ENCODE peak calls at places on chromosome 15, in four cellular contexts. I is breast epithelium, U is A549, S is tibial nerve. Y is an unnamed sample. For H3K9me3, the result is how much of the 10 kb centered on the place peaks cover.

GRCh38 chr15:23690450-23690852 is 3.3 kb upstream of the NDN start:
- DNase-seq in S (no peak), U (no peak), I (no peak), Y (peak)

GRCh38 chr15:67197364-67197695 is 57.1 kb downstream of the AAGAB start:
- DNase-seq in S (no peak), I (no peak), U (no peak), Y (no peak)

GRCh38 chr15:61106044-61106834 is 122.9 kb downstream of the RORA start:
- DNase-seq in U (no peak), I (no peak), S (no peak), Y (no peak)

GRCh38 chr15:70758790-70759462 is 4.4 kb downstream of the UACA start:
- DNase-seq in I (no peak), U (no peak), S (no peak), Y (no peak)

GRCh38 chr15:46961795-46962194 is 755.5 kb upstream of the SEMA6D start:
- DNase-seq in I (no peak), S (no peak), U (no peak), Y (no peak)

GRCh38 chr15:101114146-101114545 is 137.7 kb downstream of the CHSY1 start:
- DNase-seq in S (no peak), I (no peak), U (no peak), Y (no peak)

GRCh38 chr15:44584162-44584749 is 47.3 kb downstream of the EIF3J start:
- DNase-seq in U (peak), S (no peak), I (no peak), Y (peak)

GRCh38 chr15:90870354-90871096 is 2.1 kb downstream of the FURIN start:
- DNase-seq in I (no peak), S (no peak), U (no peak), Y (no peak)

GRCh38 chr15:67914537-67915373 is 74.9 kb upstream of the RNU6-1 start:
- DNase-seq in I (no peak), U (peak), S (peak), Y (no peak)

GRCh38 chr15:48352474-48353072 is 21.3 kb downstream of the DUT start:
- DNase-seq in U (peak), S (no peak), I (no peak), Y (peak)

GRCh38 chr15:55253580-55253979 is 36.0 kb downstream of the RAB27A start:
- DNase-seq in I (no peak), S (no peak), U (no peak), Y (no peak)

GRCh38 chr15:67091966-67092677 is 26.7 kb downstream of the SMAD3 start:
- DNase-seq in I (no peak), S (no peak), U (no peak), Y (no peak)

GRCh38 chr15:41921167-41921566 is 27.3 kb upstream of the SPTBN5 start:
- DNase-seq in I (peak), S (no peak), U (no peak), Y (no peak)

GRCh38 chr15:80151148-80151547 is 1.7 kb upstream of the FAH start:
- DNase-seq in U (no peak), S (no peak), I (no peak), Y (no peak)

GRCh38 chr15:71093089-71094024 is 21.9 kb upstream of the THSD4 start:
- DNase-seq in S (no peak), U (peak), I (peak), Y (peak)

GRCh38 chr15:31300208-31300661 is 26.4 kb upstream of the KLF13 start:
- DNase-seq in S (peak), U (no peak), I (peak), Y (no peak)

GRCh38 chr15:68352401-68353062 is 75.0 kb downstream of the FEM1B start:
- DNase-seq in I (no peak), U (peak), S (no peak), Y (peak)

GRCh38 chr15:85711590-85712192 is 83.0 kb downstream of the KLHL25 start:
- DNase-seq in I (no peak), S (no peak), U (no peak), Y (no peak)

GRCh38 chr15:38624248-38625214 is 59.9 kb upstream of the RASGRP1 start:
- DNase-seq in I (no peak), S (no peak), U (no peak), Y (no peak)

GRCh38 chr15:88649753-88650551 is 11.1 kb downstream of the ISG20 start:
- DNase-seq in I (no peak), U (no peak), S (no peak), Y (no peak)
- H3K27ac ChIP-seq in I (peak), U (peak), S (peak), Y (peak)

GRCh38 chr15:75073197-75073596 is 49.8 kb downstream of the PPCDC start:
- DNase-seq in U (no peak), I (no peak), S (no peak), Y (no peak)
- TF ChIP-seq POLR2A in U (no peak), I (no peak), S (no peak), Y (no peak)

DNA sequence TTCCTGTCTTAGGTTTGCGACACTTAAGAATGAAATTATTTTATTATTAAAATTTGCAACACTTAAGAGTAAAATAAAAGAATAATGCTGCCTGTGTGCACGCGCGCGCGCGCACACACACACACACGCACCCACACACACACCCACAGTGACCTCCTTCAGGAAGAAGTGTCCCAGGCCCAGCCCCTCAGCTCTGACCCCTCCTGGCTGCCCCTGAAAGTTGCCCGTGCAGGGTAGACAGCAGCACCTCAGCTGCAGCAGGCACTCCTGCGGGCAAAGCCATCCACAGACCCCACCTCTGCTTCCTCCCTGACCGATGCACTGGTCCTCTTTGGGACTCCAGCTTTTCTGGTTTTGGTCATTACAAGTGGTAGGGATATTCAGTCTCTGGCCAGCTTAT is 478.2 kb downstream of the NTRK3 start:
- DNase-seq in S (no peak), I (no peak), U (no peak), Y (no peak)
- H3K9me3 ChIP-seq in S (under half), I (under half), U (under half), Y (under half)

DNA sequence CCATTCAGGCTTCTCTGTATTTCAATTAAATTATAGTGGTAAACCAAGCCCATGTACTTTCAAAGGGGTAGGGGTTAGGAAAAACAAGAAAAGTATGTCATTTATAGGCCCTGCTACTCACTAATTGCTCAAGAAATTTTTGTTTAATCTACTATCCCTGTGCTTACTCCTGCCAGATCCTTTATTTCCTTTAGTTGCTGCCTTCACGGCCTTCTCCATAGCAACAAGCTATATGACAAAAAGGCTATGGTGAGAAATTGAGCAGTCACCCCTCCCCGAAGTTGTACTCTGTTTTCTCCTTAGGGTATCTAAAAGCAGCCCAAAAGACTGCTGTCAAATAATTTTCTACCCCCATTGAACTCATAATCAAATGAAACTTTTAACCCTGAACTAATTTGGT is 139.3 kb downstream of the RBPMS2 start:
- DNase-seq in S (no peak), U (no peak), I (no peak), Y (no peak)
- H3K27ac ChIP-seq in S (peak), U (peak), I (peak), Y (peak)

GRCh38 chr15:82531496-82532382 is 8.5 kb downstream of the RPS17 start:
- DNase-seq in S (no peak), I (no peak), U (no peak), Y (no peak)
- TF ChIP-seq POLR2A in S (no peak), I (no peak), U (no peak), Y (no peak)

GRCh38 chr15:25093455-25094029 is 138.8 kb downstream of the SNRPN start:
- DNase-seq in I (no peak), U (no peak), S (no peak), Y (no peak)

GRCh38 chr15:25092661-25093060 is 137.9 kb downstream of the SNRPN start:
- DNase-seq in U (no peak), S (no peak), I (no peak), Y (no peak)

GRCh38 chr15:25094519-25094918 is 139.7 kb downstream of the SNRPN start:
- DNase-seq in U (no peak), S (no peak), I (no peak), Y (no peak)

GRCh38 chr15:25094066-25094465 is 139.3 kb downstream of the SNRPN start:
- DNase-seq in I (no peak), U (no peak), S (no peak), Y (no peak)

DNA sequence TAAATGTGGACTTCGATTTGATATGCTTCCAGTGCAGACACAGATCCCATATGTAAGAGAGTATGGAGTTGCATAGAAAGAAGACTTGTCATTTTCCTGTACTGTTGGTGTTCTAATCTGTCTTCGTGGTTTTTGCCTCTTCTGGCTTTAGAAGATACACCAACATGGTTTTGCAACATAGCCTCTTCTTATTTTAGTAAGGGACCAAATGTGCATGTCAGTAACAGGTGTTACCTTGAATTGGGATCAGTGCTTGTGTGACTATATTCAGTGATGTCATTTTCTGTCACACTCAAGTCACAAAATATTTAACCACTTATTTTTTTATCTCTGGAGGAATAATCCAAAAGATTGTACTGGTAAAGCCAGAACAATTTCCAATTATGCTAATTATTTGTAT is 140.4 kb downstream of the SNRPN start:
- DNase-seq in U (no peak), S (no peak), I (no peak), Y (no peak)
- H3K9me3 ChIP-seq in U (under half), S (under half), I (half or more), Y (half or more)